ENCODE peak calls at places on chromosomes 11 and 22, in six cellular contexts. One of them, this sample, is unnamed.

GRCh38 chr11:11731311-11732083 is 109.7 kb upstream of the GALNT18 start:
- DNase-seq in uterus: no peak
- DNase-seq in foreskin fibroblast: peak; percentile 74
- DNase-seq in transverse colon: no peak
- DNase-seq in lung: no peak
- DNase-seq in left ventricle myocardium inferior: no peak
- DNase-seq in this sample: peak; percentile 37

GRCh38 chr11:66261578-66261977 is 6.9 kb upstream of the RAB1B start:
- DNase-seq in foreskin fibroblast: no peak
- DNase-seq in left ventricle myocardium inferior: no peak
- DNase-seq in uterus: no peak
- DNase-seq in transverse colon: no peak
- DNase-seq in lung: no peak
- DNase-seq in this sample: no peak

GRCh38 chr11:8217926-8218325 is 45.8 kb downstream of the LMO1 start:
- DNase-seq in lung: no peak
- DNase-seq in transverse colon: no peak
- DNase-seq in left ventricle myocardium inferior: no peak
- DNase-seq in foreskin fibroblast: no peak
- DNase-seq in uterus: no peak
- DNase-seq in this sample: no peak

GRCh38 chr11:76609736-76610370 is 60.7 kb downstream of the LRRC32 start:
- DNase-seq in foreskin fibroblast: peak; percentile 44
- DNase-seq in uterus: no peak
- DNase-seq in lung: no peak
- DNase-seq in left ventricle myocardium inferior: no peak
- DNase-seq in transverse colon: no peak
- DNase-seq in this sample: no peak

GRCh38 chr11:64224891-64225607 is 937 bp downstream of the TRPT1 start:
- DNase-seq in transverse colon: no peak
- DNase-seq in uterus: no peak
- DNase-seq in left ventricle myocardium inferior: no peak
- DNase-seq in lung: no peak
- DNase-seq in foreskin fibroblast: peak; percentile 33
- DNase-seq in this sample: no peak

GRCh38 chr11:122105009-122105828 is 10.8 kb downstream of the BLID start:
- DNase-seq in transverse colon: no peak
- DNase-seq in uterus: no peak
- DNase-seq in left ventricle myocardium inferior: no peak
- DNase-seq in foreskin fibroblast: peak; percentile 48
- DNase-seq in lung: no peak
- DNase-seq in this sample: no peak

GRCh38 chr11:630871-631270 is 3.9 kb upstream of the SCT start:
- DNase-seq in left ventricle myocardium inferior: no peak
- DNase-seq in uterus: no peak
- DNase-seq in lung: no peak
- DNase-seq in transverse colon: no peak
- DNase-seq in foreskin fibroblast: no peak
- DNase-seq in this sample: no peak

GRCh38 chr11:14455648-14456430 is 43.8 kb downstream of the COPB1 start:
- DNase-seq in transverse colon: no peak
- DNase-seq in uterus: no peak
- DNase-seq in left ventricle myocardium inferior: no peak
- DNase-seq in foreskin fibroblast: peak; percentile 46
- DNase-seq in lung: no peak
- DNase-seq in this sample: no peak

GRCh38 chr22:41076857-41077256 is 15.5 kb upstream of the EP300 start:
- DNase-seq in left ventricle myocardium inferior: no peak
- DNase-seq in foreskin fibroblast: no peak
- DNase-seq in transverse colon: no peak
- DNase-seq in lung: no peak
- DNase-seq in uterus: no peak
- DNase-seq in this sample: no peak

GRCh38 chr11:130452171-130452570 is 3.7 kb downstream of the ADAMTS15 start:
- DNase-seq in lung: no peak
- DNase-seq in foreskin fibroblast: peak; percentile 72
- DNase-seq in transverse colon: no peak
- DNase-seq in uterus: no peak
- DNase-seq in left ventricle myocardium inferior: no peak
- DNase-seq in this sample: no peak

GRCh38 chr22:46587492-46588278 is 32.5 kb upstream of the GRAMD4 start:
- DNase-seq in foreskin fibroblast: no peak
- DNase-seq in transverse colon: peak; percentile 85
- DNase-seq in left ventricle myocardium inferior: peak; percentile 48
- DNase-seq in uterus: no peak
- DNase-seq in lung: no peak
- DNase-seq in this sample: no peak

GRCh38 chr11:45754261-45754709 is 50.7 kb upstream of the SLC35C1 start:
- DNase-seq in uterus: peak; percentile 27
- DNase-seq in lung: peak; percentile 31
- DNase-seq in foreskin fibroblast: no peak
- DNase-seq in left ventricle myocardium inferior: peak; percentile 69
- DNase-seq in transverse colon: no peak
- DNase-seq in this sample: no peak

GRCh38 chr11:16606784-16607674 is 131.4 kb upstream of the C11orf58 start:
- DNase-seq in left ventricle myocardium inferior: peak; percentile 68
- DNase-seq in foreskin fibroblast: peak; percentile 16
- DNase-seq in lung: peak; percentile 51
- DNase-seq in transverse colon: peak; percentile 16
- DNase-seq in uterus: no peak
- DNase-seq in this sample: no peak

GRCh38 chr11:119721129-119722120 is 7.6 kb downstream of the NECTIN1 start:
- DNase-seq in foreskin fibroblast: peak; percentile 55
- DNase-seq in lung: no peak
- DNase-seq in left ventricle myocardium inferior: peak; percentile 42
- DNase-seq in transverse colon: no peak
- DNase-seq in uterus: no peak
- DNase-seq in this sample: no peak

GRCh38 chr11:119572481-119573424 is 149.8 kb upstream of the THY1 start:
- DNase-seq in lung: no peak
- DNase-seq in transverse colon: no peak
- DNase-seq in left ventricle myocardium inferior: no peak
- DNase-seq in foreskin fibroblast: no peak
- DNase-seq in uterus: no peak
- DNase-seq in this sample: no peak

GRCh38 chr11:95790123-95790932 is at the start of gene CEP57:
- DNase-seq in left ventricle myocardium inferior: peak; percentile 90
- DNase-seq in lung: peak; percentile 98
- DNase-seq in transverse colon: peak; percentile 97
- DNase-seq in foreskin fibroblast: peak; percentile 99
- DNase-seq in uterus: peak; percentile 91
- DNase-seq in this sample: peak; percentile 97

GRCh38 chr11:95791385-95792033 is 1.2 kb downstream of the CEP57 start:
- DNase-seq in uterus: no peak
- DNase-seq in transverse colon: no peak
- DNase-seq in lung: no peak
- DNase-seq in left ventricle myocardium inferior: no peak
- DNase-seq in foreskin fibroblast: no peak
- DNase-seq in this sample: no peak

GRCh38 chr11:95789506-95790122 is at the start of gene FAM76B:
- DNase-seq in foreskin fibroblast: peak; percentile 99
- DNase-seq in left ventricle myocardium inferior: peak; percentile 96
- DNase-seq in lung: peak; percentile 98
- DNase-seq in transverse colon: peak; percentile 97
- DNase-seq in uterus: peak; percentile 97
- DNase-seq in this sample: peak; percentile 95

GRCh38 chr11:95790933-95791247 is 592 bp downstream of the CEP57 start:
- DNase-seq in uterus: peak; percentile 69
- DNase-seq in foreskin fibroblast: peak; percentile 65
- DNase-seq in transverse colon: peak; percentile 72
- DNase-seq in lung: peak; percentile 84
- DNase-seq in left ventricle myocardium inferior: peak; percentile 43
- DNase-seq in this sample: peak; percentile 34

DNA sequence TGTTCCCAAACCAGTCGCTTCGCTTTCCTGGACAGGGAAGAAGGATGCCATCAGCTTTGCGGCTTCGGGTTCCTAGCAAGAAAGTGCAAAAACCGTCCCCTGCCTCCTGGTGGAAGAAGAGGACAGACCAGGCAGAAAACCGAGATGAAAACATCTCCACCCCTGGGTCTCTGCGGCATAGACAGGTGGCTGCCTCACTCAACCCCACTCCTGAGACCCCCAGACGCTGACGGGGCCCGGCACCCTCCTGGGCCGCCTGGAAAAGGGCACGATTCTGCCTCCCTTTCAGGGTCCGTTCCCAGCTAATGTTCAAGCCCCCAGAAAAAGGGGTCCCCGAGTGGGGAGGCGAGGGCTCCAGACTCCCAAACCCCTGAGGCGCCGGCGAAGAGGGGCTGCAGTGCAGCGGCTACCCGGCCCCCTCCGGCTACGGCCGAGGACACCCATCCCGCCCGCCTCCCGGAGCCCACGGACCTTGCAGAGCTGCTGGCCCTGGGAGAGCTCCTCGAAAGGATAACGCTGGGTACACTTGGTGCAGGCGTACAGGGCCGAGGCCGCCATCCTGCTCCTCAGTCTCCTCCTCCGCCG is 569 bp downstream of the FAM76B start:
- DNase-seq in uterus: no peak
- DNase-seq in lung: peak; percentile 29
- DNase-seq in transverse colon: peak; percentile 13
- DNase-seq in left ventricle myocardium inferior: no peak
- DNase-seq in foreskin fibroblast: peak; percentile 67
- DNase-seq in this sample: peak; percentile 25
- TF ChIP-seq CTCF in uterus: no peak
- TF ChIP-seq CTCF in lung: no peak
- TF ChIP-seq CTCF in transverse colon: no peak
- TF ChIP-seq CTCF in left ventricle myocardium inferior: peak; percentile 8
- TF ChIP-seq CTCF in foreskin fibroblast: peak; percentile 40
- TF ChIP-seq CTCF in this sample: peak; percentile 64

GRCh38 chr11:57713849-57714248 is 1.5 kb downstream of the TMX2 start:
- DNase-seq in left ventricle myocardium inferior: no peak
- DNase-seq in uterus: no peak
- DNase-seq in transverse colon: no peak
- DNase-seq in foreskin fibroblast: no peak
- DNase-seq in lung: no peak
- DNase-seq in this sample: no peak
- H3K4me3 ChIP-seq in left ventricle myocardium inferior: peak overlapping the region; percentile 87
- H3K4me3 ChIP-seq in uterus: no peak overlapping the region
- H3K4me3 ChIP-seq in transverse colon: no peak overlapping the region
- H3K4me3 ChIP-seq in foreskin fibroblast: peak overlapping the region; percentile 71
- H3K4me3 ChIP-seq in lung: no peak overlapping the region
- H3K4me3 ChIP-seq in this sample: peak overlapping the region; percentile 100

GRCh38 chr11:70158201-70158600 is 44.9 kb upstream of the FADD start:
- DNase-seq in uterus: no peak
- DNase-seq in transverse colon: no peak
- DNase-seq in foreskin fibroblast: peak; percentile 18
- DNase-seq in lung: no peak
- DNase-seq in left ventricle myocardium inferior: no peak
- DNase-seq in this sample: no peak
- TF ChIP-seq CTCF in uterus: no peak
- TF ChIP-seq CTCF in transverse colon: no peak
- TF ChIP-seq CTCF in foreskin fibroblast: no peak
- TF ChIP-seq CTCF in lung: no peak
- TF ChIP-seq CTCF in left ventricle myocardium inferior: peak; percentile 49
- TF ChIP-seq CTCF in this sample: peak; percentile 48

DNA sequence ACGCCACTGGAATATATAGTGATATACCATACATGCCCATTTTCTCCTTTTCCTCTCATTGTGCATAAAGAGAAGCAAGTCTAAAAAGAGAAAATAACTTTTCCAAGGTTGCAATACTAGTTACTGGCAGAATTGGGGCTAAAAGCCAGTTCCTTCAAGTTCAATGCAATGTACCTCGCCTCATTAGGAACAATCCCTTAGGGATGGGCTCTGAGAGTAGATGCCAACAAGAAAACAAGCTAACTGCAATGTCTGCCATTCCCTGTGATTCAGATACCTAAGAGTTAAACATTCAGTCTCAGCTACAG is 114.3 kb downstream of the RBFOX2 start:
- DNase-seq in left ventricle myocardium inferior: no peak
- DNase-seq in lung: no peak
- DNase-seq in foreskin fibroblast: no peak
- DNase-seq in uterus: no peak
- DNase-seq in transverse colon: no peak
- DNase-seq in this sample: no peak
- H3K4me3 ChIP-seq in left ventricle myocardium inferior: peak overlapping the region; percentile 66
- H3K4me3 ChIP-seq in lung: no peak overlapping the region
- H3K4me3 ChIP-seq in foreskin fibroblast: peak overlapping the region; percentile 47
- H3K4me3 ChIP-seq in uterus: peak overlapping the region; percentile 31
- H3K4me3 ChIP-seq in transverse colon: no peak overlapping the region
- H3K4me3 ChIP-seq in this sample: no peak overlapping the region